ENCODE peak calls at places on chromosome 11, in seven cellular contexts. O, Y, E, U, Z, M and K are unnamed samples. For H3K4me1, the result is how much of the 10 kb centered on the place peaks cover.

GRCh38 chr11:69956669-69957190 is 121.4 kb upstream of the ANO1 start:
- DNase-seq in O (no peak), Y (no peak), E (no peak), U (no peak), Z (no peak), M (no peak), K (no peak)

GRCh38 chr11:133928628-133929059 is 28.1 kb downstream of the IGSF9B start:
- DNase-seq in O (no peak), Y (no peak), E (no peak), U (peak), Z (no peak), M (no peak), K (no peak)

GRCh38 chr11:36792870-36793541 is 195.0 kb upstream of the RAG2 start:
- DNase-seq in O (no peak), Y (no peak), E (no peak), U (no peak), Z (no peak), M (no peak), K (no peak)

GRCh38 chr11:60701509-60701818 is 2.1 kb downstream of the MS4A8 start:
- DNase-seq in O (no peak), Y (no peak), E (no peak), U (no peak), Z (no peak), M (no peak), K (no peak)

GRCh38 chr11:67252831-67253239 is 13.4 kb upstream of the GRK2 start:
- DNase-seq in O (peak), Y (no peak), E (no peak), U (no peak), Z (peak), M (no peak), K (no peak)

GRCh38 chr11:85756401-85757200 is 54.3 kb downstream of the SYTL2 start:
- DNase-seq in O (no peak), Y (no peak), E (no peak), U (no peak), Z (peak), M (no peak), K (no peak)

GRCh38 chr11:117231637-117232021 is 244 bp downstream of the PCSK7 start:
- DNase-seq in O (no peak), Y (peak), E (no peak), U (no peak), Z (no peak), M (no peak), K (no peak)

GRCh38 chr11:81267246-81267645 is 1466.4 kb downstream of the FAM181B start:
- DNase-seq in O (no peak), Y (no peak), E (no peak), U (no peak), Z (no peak), M (no peak), K (no peak)

GRCh38 chr11:65427691-65428577 is 5.3 kb downstream of the NEAT1 start:
- DNase-seq in O (peak), Y (peak), E (peak), U (peak), Z (peak), M (peak), K (peak)

GRCh38 chr11:35897019-35897418 is 46.8 kb upstream of the LDLRAD3 start:
- DNase-seq in O (no peak), Y (no peak), E (no peak), U (no peak), Z (no peak), M (peak), K (no peak)

GRCh38 chr11:63488789-63489188 is 2.2 kb downstream of the PLAAT5 start:
- DNase-seq in O (no peak), Y (no peak), E (no peak), U (no peak), Z (no peak), M (no peak), K (no peak)

GRCh38 chr11:65418681-65419459 is 3.7 kb upstream of the NEAT1 start:
- DNase-seq in O (peak), Y (peak), E (peak), U (peak), Z (peak), M (peak), K (peak)

GRCh38 chr11:117072517-117073218 is 25.6 kb downstream of the SIK3 start:
- DNase-seq in O (peak), Y (peak), E (no peak), U (no peak), Z (no peak), M (no peak), K (peak)

GRCh38 chr11:44627911-44628729 is 62.7 kb downstream of the CD82 start:
- DNase-seq in O (no peak), Y (no peak), E (peak), U (no peak), Z (peak), M (peak), K (peak)

GRCh38 chr11:74265256-74265655 is 46.2 kb downstream of the P4HA3 start:
- DNase-seq in O (no peak), Y (no peak), E (no peak), U (no peak), Z (no peak), M (peak), K (no peak)

GRCh38 chr11:124086447-124086846 is 28.8 kb upstream of the VWA5A start:
- DNase-seq in O (no peak), Y (no peak), E (peak), U (no peak), Z (no peak), M (no peak), K (peak)

GRCh38 chr11:76577199-76577920 is 93.2 kb downstream of the LRRC32 start:
- DNase-seq in O (peak), Y (no peak), E (no peak), U (no peak), Z (peak), M (no peak), K (peak)

GRCh38 chr11:67492801-67493547 is 10.1 kb downstream of the AIP start:
- DNase-seq in O (no peak), Y (peak), E (no peak), U (no peak), Z (no peak), M (no peak), K (no peak)

GRCh38 chr11:108338750-108339149 is 115.9 kb downstream of the ATM start:
- DNase-seq in O (no peak), Y (no peak), E (no peak), U (no peak), Z (no peak), M (no peak), K (no peak)

GRCh38 chr11:122917311-122917710 is 34.8 kb downstream of the JHY start:
- DNase-seq in O (no peak), Y (no peak), E (peak), U (no peak), Z (no peak), M (no peak), K (no peak)

GRCh38 chr11:78109011-78109685 is 29.5 kb upstream of the NDUFC2 start:
- DNase-seq in O (no peak), Y (no peak), E (no peak), U (no peak), Z (no peak), M (no peak), K (no peak)

GRCh38 chr11:66429983-66430602 is 8.6 kb downstream of the MRPL11 start:
- DNase-seq in O (peak), Y (peak), E (peak), U (peak), Z (peak), M (no peak), K (peak)

GRCh38 chr11:88709567-88709966 is 356.2 kb downstream of the GRM5 start:
- DNase-seq in O (peak), Y (no peak), E (no peak), U (no peak), Z (no peak), M (no peak), K (no peak)

GRCh38 chr11:8838248-8838647 is 72.7 kb upstream of the AKIP1 start:
- DNase-seq in O (no peak), Y (no peak), E (no peak), U (no peak), Z (no peak), M (no peak), K (no peak)

GRCh38 chr11:110158317-110159200 is 65.4 kb downstream of the ZC3H12C start:
- DNase-seq in O (no peak), Y (peak), E (no peak), U (no peak), Z (no peak), M (no peak), K (peak)

GRCh38 chr11:115613986-115614625 is 109.9 kb upstream of the CADM1 start:
- DNase-seq in O (peak), Y (no peak), E (no peak), U (no peak), Z (no peak), M (no peak), K (peak)

GRCh38 chr11:32821517-32821916 is 8.2 kb upstream of the PRRG4 start:
- DNase-seq in O (no peak), Y (no peak), E (no peak), U (no peak), Z (no peak), M (no peak), K (no peak)

GRCh38 chr11:43366597-43367121 is 7.9 kb downstream of the TTC17 start:
- DNase-seq in O (no peak), Y (peak), E (no peak), U (no peak), Z (no peak), M (no peak), K (no peak)

GRCh38 chr11:69280994-69281393 is 13.0 kb upstream of the MYEOV start:
- DNase-seq in O (peak), Y (no peak), E (peak), U (no peak), Z (peak), M (no peak), K (peak)

GRCh38 chr11:13333456-13333957 is 55.9 kb downstream of the BMAL1 start:
- DNase-seq in O (peak), Y (no peak), E (peak), U (no peak), Z (peak), M (no peak), K (no peak)

GRCh38 chr11:80462211-80462610 is 1021.4 kb upstream of the TENM4 start:
- DNase-seq in O (no peak), Y (no peak), E (no peak), U (no peak), Z (no peak), M (no peak), K (no peak)

GRCh38 chr11:129377739-129378138 is 2.1 kb downstream of the BARX2 start:
- DNase-seq in O (no peak), Y (no peak), E (no peak), U (no peak), Z (no peak), M (no peak), K (no peak)

GRCh38 chr11:124415356-124415923 is 9.2 kb downstream of the OR8B4 start:
- DNase-seq in O (peak), Y (peak), E (no peak), U (no peak), Z (no peak), M (no peak), K (no peak)

GRCh38 chr11:122897606-122898210 is 15.1 kb downstream of the JHY start:
- DNase-seq in O (no peak), Y (no peak), E (no peak), U (no peak), Z (no peak), M (no peak), K (no peak)

GRCh38 chr11:46617451-46618314 is at the start of gene ATG13:
- DNase-seq in O (peak), Y (peak), E (peak), U (peak), Z (peak), M (no peak), K (peak)

GRCh38 chr11:126147268-126148111 is 64.0 kb downstream of the RPUSD4 start:
- DNase-seq in O (peak), Y (no peak), E (no peak), U (no peak), Z (peak), M (no peak), K (no peak)

GRCh38 chr11:34890812-34891211 is 25.4 kb downstream of the APIP start:
- DNase-seq in O (peak), Y (peak), E (no peak), U (no peak), Z (no peak), M (no peak), K (no peak)

GRCh38 chr11:10387209-10388083 is 67.6 kb upstream of the AMPD3 start:
- DNase-seq in O (no peak), Y (no peak), E (peak), U (no peak), Z (peak), M (peak), K (no peak)

GRCh38 chr11:72721689-72722049 is 30.5 kb downstream of the ARAP1 start:
- DNase-seq in O (no peak), Y (no peak), E (peak), U (no peak), Z (peak), M (no peak), K (peak)

GRCh38 chr11:72720047-72720446 is 32.2 kb downstream of the ARAP1 start:
- DNase-seq in O (no peak), Y (no peak), E (no peak), U (no peak), Z (no peak), M (no peak), K (no peak)

GRCh38 chr11:72720806-72721205 is 31.4 kb downstream of the ARAP1 start:
- DNase-seq in O (no peak), Y (no peak), E (peak), U (no peak), Z (no peak), M (no peak), K (no peak)

GRCh38 chr11:72722050-72722748 is 30.0 kb downstream of the ARAP1 start:
- DNase-seq in O (peak), Y (peak), E (peak), U (peak), Z (peak), M (peak), K (peak)

DNA sequence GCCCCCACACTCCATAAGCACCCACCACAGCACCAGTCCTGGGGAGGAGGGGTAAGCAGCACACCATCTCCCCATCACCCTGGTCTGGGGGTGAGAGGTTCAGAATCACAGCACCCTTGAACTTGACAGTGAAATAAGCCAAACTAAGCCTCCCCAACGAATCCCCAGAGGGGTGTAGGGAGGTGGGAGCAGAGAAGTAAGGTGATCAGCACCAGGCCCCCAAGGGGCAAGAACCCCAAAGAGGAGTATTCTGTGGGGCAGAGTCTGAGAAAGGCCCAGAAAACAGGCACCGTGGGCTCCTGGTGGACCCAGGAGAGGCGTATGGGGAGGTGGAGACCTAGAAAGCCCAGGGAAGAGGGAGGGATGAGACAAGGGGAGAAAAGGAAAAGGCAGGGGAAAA is 30.9 kb downstream of the ARAP1 start:
- DNase-seq in O (no peak), Y (no peak), E (no peak), U (no peak), Z (no peak), M (no peak), K (no peak)
- H3K4me3 ChIP-seq in O (peak), Y (peak), E (peak), U (peak), Z (peak), M (peak), K (no peak)

DNA sequence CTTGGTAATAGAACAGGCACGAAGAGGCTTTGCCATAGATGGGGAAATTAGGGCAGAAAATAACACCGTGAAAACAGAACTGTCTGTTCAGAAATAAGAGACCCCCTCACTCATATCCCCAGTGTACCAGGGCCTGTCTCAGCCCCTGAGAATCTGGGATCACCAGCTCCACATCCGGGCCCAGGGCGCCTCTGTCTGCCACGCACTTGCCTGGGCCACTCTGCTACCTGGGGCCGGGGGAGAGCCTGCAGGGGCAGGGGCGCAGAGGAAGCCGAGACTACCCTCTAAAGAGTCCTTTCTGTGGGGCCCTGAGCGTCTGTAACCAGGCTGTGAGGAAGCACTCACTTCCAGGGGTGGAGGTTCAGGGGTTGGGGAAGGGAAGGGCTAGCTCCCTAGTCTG is 19.8 kb downstream of the NECTIN1 start:
- DNase-seq in O (no peak), Y (no peak), E (no peak), U (no peak), Z (no peak), M (no peak), K (no peak)
- TF ChIP-seq POLR2A in O (no peak), Y (no peak), E (no peak), U (no peak), Z (no peak), M (no peak), K (no peak)

DNA sequence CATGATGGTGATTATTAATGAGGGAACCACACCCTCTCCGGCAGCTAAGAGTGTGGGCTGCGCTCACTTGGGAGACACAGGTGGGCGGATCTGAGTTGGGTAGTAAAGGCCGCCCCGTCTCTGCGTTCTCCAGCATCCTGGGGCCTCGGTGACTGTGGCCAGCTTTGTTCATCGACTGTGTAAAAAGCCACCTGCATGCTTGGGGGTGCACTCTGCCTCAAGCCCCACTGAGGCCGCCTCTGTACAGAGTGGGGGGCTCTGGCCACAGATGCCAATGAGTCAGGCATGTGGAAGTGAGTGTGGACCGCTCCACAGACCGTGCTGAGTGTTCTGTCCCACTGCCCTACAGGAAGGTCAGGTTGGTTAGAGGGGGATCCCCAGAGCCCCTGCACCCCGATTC is 192.7 kb downstream of the SHANK2 start:
- DNase-seq in O (no peak), Y (no peak), E (no peak), U (no peak), Z (no peak), M (no peak), K (no peak)
- H3K4me1 ChIP-seq in O (under half), Y (under half), E (under half), U (under half), Z (under half), M (under half), K (under half)

GRCh38 chr11:128195057-128195751 is 392.2 kb downstream of the ETS1 start:
- DNase-seq in O (no peak), Y (peak), E (no peak), U (no peak), Z (peak), M (no peak), K (no peak)
- H3K4me3 ChIP-seq in O (no peak), Y (no peak), E (no peak), U (no peak), Z (no peak), M (no peak), K (no peak)